ENCODE peak calls at places on chromosomes 5 and 9, in four cellular contexts. One of them, this sample, is unnamed.

GRCh38 chr9:84068872-84069271 is 88.3 kb downstream of the RMI1 start:
- DNase-seq in colonic mucosa: no peak
- DNase-seq in tibial artery: no peak
- DNase-seq in fibroblast of the aortic adventitia: no peak
- DNase-seq in this sample: no peak

GRCh38 chr9:2809692-2810423 is 34.0 kb downstream of the PUM3 start:
- DNase-seq in colonic mucosa: no peak
- DNase-seq in fibroblast of the aortic adventitia: peak; percentile 100
- DNase-seq in tibial artery: no peak
- DNase-seq in this sample: no peak

GRCh38 chr5:132815454-132815853 is 2.4 kb downstream of the SOWAHA start:
- DNase-seq in colonic mucosa: no peak
- DNase-seq in fibroblast of the aortic adventitia: peak; percentile 36
- DNase-seq in tibial artery: no peak
- DNase-seq in this sample: no peak

GRCh38 chr9:124781967-124782660 is 5.2 kb downstream of the OLFML2A start:
- DNase-seq in fibroblast of the aortic adventitia: no peak
- DNase-seq in tibial artery: no peak
- DNase-seq in colonic mucosa: no peak
- DNase-seq in this sample: no peak

GRCh38 chr9:92290785-92291429 is 2.6 kb downstream of the IARS1 start:
- DNase-seq in fibroblast of the aortic adventitia: no peak
- DNase-seq in colonic mucosa: no peak
- DNase-seq in tibial artery: no peak
- DNase-seq in this sample: no peak

GRCh38 chr9:119963258-119963797 is 594.1 kb upstream of the BRINP1 start:
- DNase-seq in tibial artery: no peak
- DNase-seq in fibroblast of the aortic adventitia: peak; percentile 65
- DNase-seq in colonic mucosa: no peak
- DNase-seq in this sample: no peak

GRCh38 chr5:158462349-158463114 is 603.6 kb upstream of the CLINT1 start:
- DNase-seq in tibial artery: no peak
- DNase-seq in colonic mucosa: no peak
- DNase-seq in fibroblast of the aortic adventitia: no peak
- DNase-seq in this sample: no peak

GRCh38 chr5:135553688-135554462 is 18.1 kb upstream of the NEUROG1 start:
- DNase-seq in colonic mucosa: peak; percentile 60
- DNase-seq in fibroblast of the aortic adventitia: peak; percentile 17
- DNase-seq in tibial artery: no peak
- DNase-seq in this sample: no peak

GRCh38 chr9:95055337-95055850 is 262.1 kb downstream of the FANCC start:
- DNase-seq in tibial artery: no peak
- DNase-seq in fibroblast of the aortic adventitia: no peak
- DNase-seq in colonic mucosa: no peak
- DNase-seq in this sample: no peak

GRCh38 chr9:130444565-130445221 is at the start of gene ASS1:
- DNase-seq in tibial artery: peak; percentile 55
- DNase-seq in colonic mucosa: peak; percentile 91
- DNase-seq in fibroblast of the aortic adventitia: no peak
- DNase-seq in this sample: no peak

GRCh38 chr5:142857405-142857804 is 87.2 kb downstream of the ARHGAP26 start:
- DNase-seq in colonic mucosa: no peak
- DNase-seq in tibial artery: no peak
- DNase-seq in fibroblast of the aortic adventitia: no peak
- DNase-seq in this sample: no peak

GRCh38 chr9:7340451-7340850 is 459.1 kb downstream of the DMAC1 start:
- DNase-seq in colonic mucosa: no peak
- DNase-seq in tibial artery: no peak
- DNase-seq in fibroblast of the aortic adventitia: no peak
- DNase-seq in this sample: no peak

GRCh38 chr5:17024686-17025180 is 88.6 kb upstream of the MYO10 start:
- DNase-seq in tibial artery: no peak
- DNase-seq in colonic mucosa: no peak
- DNase-seq in fibroblast of the aortic adventitia: no peak
- DNase-seq in this sample: no peak

GRCh38 chr5:35518104-35518503 is 99.6 kb upstream of the SPEF2 start:
- DNase-seq in tibial artery: peak; percentile 22
- DNase-seq in fibroblast of the aortic adventitia: no peak
- DNase-seq in colonic mucosa: no peak
- DNase-seq in this sample: peak; percentile 55

GRCh38 chr9:136385015-136385414 is 11.5 kb upstream of the CARD9 start:
- DNase-seq in fibroblast of the aortic adventitia: no peak
- DNase-seq in tibial artery: no peak
- DNase-seq in colonic mucosa: no peak
- DNase-seq in this sample: no peak

GRCh38 chr9:97310896-97311295 is 3.4 kb downstream of the CCDC180 start:
- DNase-seq in fibroblast of the aortic adventitia: no peak
- DNase-seq in tibial artery: no peak
- DNase-seq in colonic mucosa: no peak
- DNase-seq in this sample: no peak

GRCh38 chr5:146993876-146994530 is 115.4 kb upstream of the PPP2R2B start:
- DNase-seq in colonic mucosa: no peak
- DNase-seq in tibial artery: no peak
- DNase-seq in fibroblast of the aortic adventitia: no peak
- DNase-seq in this sample: no peak

GRCh38 chr5:115626444-115626823 is 598 bp upstream of the TMED7 start:
- DNase-seq in tibial artery: no peak
- DNase-seq in fibroblast of the aortic adventitia: peak; percentile 65
- DNase-seq in colonic mucosa: no peak
- DNase-seq in this sample: no peak

GRCh38 chr9:89478821-89479668 is 18.9 kb downstream of the SEMA4D start:
- DNase-seq in colonic mucosa: no peak
- DNase-seq in tibial artery: no peak
- DNase-seq in fibroblast of the aortic adventitia: no peak
- DNase-seq in this sample: no peak

GRCh38 chr5:20683241-20683940 is 695.4 kb upstream of the CDH18 start:
- DNase-seq in tibial artery: no peak
- DNase-seq in colonic mucosa: no peak
- DNase-seq in fibroblast of the aortic adventitia: no peak
- DNase-seq in this sample: no peak

GRCh38 chr9:104879555-104880318 is 48.2 kb downstream of the ABCA1 start:
- DNase-seq in colonic mucosa: no peak
- DNase-seq in fibroblast of the aortic adventitia: peak; percentile 97
- DNase-seq in tibial artery: no peak
- DNase-seq in this sample: no peak

GRCh38 chr9:114000671-114001409 is 77.3 kb downstream of the AMBP start:
- DNase-seq in colonic mucosa: peak; percentile 13
- DNase-seq in fibroblast of the aortic adventitia: peak; percentile 17
- DNase-seq in tibial artery: no peak
- DNase-seq in this sample: no peak

GRCh38 chr9:89022071-89022721 is 30.9 kb downstream of the S1PR3 start:
- DNase-seq in fibroblast of the aortic adventitia: peak; percentile 94
- DNase-seq in tibial artery: no peak
- DNase-seq in colonic mucosa: no peak
- DNase-seq in this sample: no peak

GRCh38 chr5:14838396-14839319 is 32.9 kb downstream of the ANKH start:
- DNase-seq in fibroblast of the aortic adventitia: no peak
- DNase-seq in colonic mucosa: no peak
- DNase-seq in tibial artery: no peak
- DNase-seq in this sample: no peak

GRCh38 chr5:145718956-145719355 is 116.2 kb downstream of the PRELID2 start:
- DNase-seq in fibroblast of the aortic adventitia: peak; percentile 62
- DNase-seq in tibial artery: no peak
- DNase-seq in colonic mucosa: no peak
- DNase-seq in this sample: no peak

GRCh38 chr5:156473271-156473935 is 146.4 kb downstream of the SGCD start:
- DNase-seq in colonic mucosa: no peak
- DNase-seq in tibial artery: no peak
- DNase-seq in fibroblast of the aortic adventitia: peak; percentile 39
- DNase-seq in this sample: no peak

GRCh38 chr5:172688735-172689572 is 47.9 kb downstream of the NEURL1B start:
- DNase-seq in colonic mucosa: peak; percentile 69
- DNase-seq in fibroblast of the aortic adventitia: peak; percentile 65
- DNase-seq in tibial artery: peak; percentile 39
- DNase-seq in this sample: peak; percentile 24

GRCh38 chr5:143673676-143674468 is 138.1 kb upstream of the HMHB1 start:
- DNase-seq in colonic mucosa: no peak
- DNase-seq in tibial artery: no peak
- DNase-seq in fibroblast of the aortic adventitia: no peak
- DNase-seq in this sample: no peak

GRCh38 chr5:19462019-19462418 is 526.0 kb downstream of the CDH18 start:
- DNase-seq in colonic mucosa: no peak
- DNase-seq in tibial artery: no peak
- DNase-seq in fibroblast of the aortic adventitia: no peak
- DNase-seq in this sample: no peak

GRCh38 chr9:79574166-79574565 is 2.4 kb downstream of the TLE4 start:
- DNase-seq in fibroblast of the aortic adventitia: no peak
- DNase-seq in tibial artery: no peak
- DNase-seq in colonic mucosa: no peak
- DNase-seq in this sample: no peak

GRCh38 chr5:2156358-2157059 is 273.8 kb upstream of the IRX4 start:
- DNase-seq in fibroblast of the aortic adventitia: no peak
- DNase-seq in colonic mucosa: no peak
- DNase-seq in tibial artery: no peak
- DNase-seq in this sample: no peak

GRCh38 chr5:113451797-113452196 is 17.0 kb upstream of the TSSK1B start:
- DNase-seq in colonic mucosa: no peak
- DNase-seq in fibroblast of the aortic adventitia: peak; percentile 46
- DNase-seq in tibial artery: no peak
- DNase-seq in this sample: no peak

GRCh38 chr5:148748702-148749101 is 77.7 kb upstream of the ADRB2 start:
- DNase-seq in fibroblast of the aortic adventitia: no peak
- DNase-seq in colonic mucosa: no peak
- DNase-seq in tibial artery: no peak
- DNase-seq in this sample: no peak

GRCh38 chr9:87546704-87547103 is 49.0 kb downstream of the DAPK1 start:
- DNase-seq in fibroblast of the aortic adventitia: peak; percentile 36
- DNase-seq in colonic mucosa: no peak
- DNase-seq in tibial artery: no peak
- DNase-seq in this sample: no peak

GRCh38 chr5:68319316-68320093 is 103.9 kb downstream of the PIK3R1 start:
- DNase-seq in fibroblast of the aortic adventitia: peak; percentile 36
- DNase-seq in colonic mucosa: no peak
- DNase-seq in tibial artery: no peak
- DNase-seq in this sample: no peak

GRCh38 chr9:102778756-102779155 is 216.4 kb upstream of the CYLC2 start:
- DNase-seq in colonic mucosa: no peak
- DNase-seq in fibroblast of the aortic adventitia: no peak
- DNase-seq in tibial artery: no peak
- DNase-seq in this sample: no peak

GRCh38 chr9:72585737-72586136 is 64.3 kb downstream of the TMC1 start:
- DNase-seq in fibroblast of the aortic adventitia: peak; percentile 60
- DNase-seq in colonic mucosa: no peak
- DNase-seq in tibial artery: no peak
- DNase-seq in this sample: no peak

GRCh38 chr5:158658439-158659230 is 441.1 kb downstream of the EBF1 start:
- DNase-seq in tibial artery: no peak
- DNase-seq in fibroblast of the aortic adventitia: peak; percentile 56
- DNase-seq in colonic mucosa: no peak
- DNase-seq in this sample: no peak

GRCh38 chr9:123927625-123928308 is 2.2 kb downstream of the DENND1A start:
- DNase-seq in colonic mucosa: peak; percentile 52
- DNase-seq in fibroblast of the aortic adventitia: peak; percentile 74
- DNase-seq in tibial artery: no peak
- DNase-seq in this sample: peak; percentile 59

DNA sequence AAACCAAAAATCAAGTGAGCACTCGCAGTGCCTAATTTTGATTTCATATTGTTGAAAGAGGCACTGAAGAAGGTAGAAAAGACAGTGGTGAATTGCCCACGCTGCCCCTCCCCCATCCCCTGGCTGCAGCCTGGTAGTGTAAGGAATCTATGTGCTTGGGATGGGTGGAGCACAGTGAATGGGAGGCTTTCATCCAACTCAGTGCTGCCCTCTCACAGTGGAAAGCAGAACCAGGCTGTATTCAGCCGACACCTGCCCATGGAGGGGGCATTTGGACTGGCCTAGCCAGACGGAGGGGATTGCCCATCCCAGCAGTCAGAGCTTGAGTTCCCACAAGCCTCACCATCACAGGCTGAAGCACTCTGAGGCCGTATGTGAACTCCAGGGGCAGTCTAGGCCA is 800.4 kb upstream of the DMAC1 start:
- DNase-seq in fibroblast of the aortic adventitia: no peak
- DNase-seq in colonic mucosa: no peak
- DNase-seq in tibial artery: no peak
- DNase-seq in this sample: no peak
- TF ChIP-seq CTCF in fibroblast of the aortic adventitia: no peak
- TF ChIP-seq CTCF in colonic mucosa: no peak
- TF ChIP-seq CTCF in tibial artery: no peak
- TF ChIP-seq CTCF in this sample: no peak

GRCh38 chr9:37650299-37650872 is 368 bp upstream of the FRMPD1 start:
- DNase-seq in tibial artery: no peak
- DNase-seq in fibroblast of the aortic adventitia: no peak
- DNase-seq in colonic mucosa: no peak
- DNase-seq in this sample: no peak
- H3K4me3 ChIP-seq in tibial artery: peak overlapping the region; percentile 65
- H3K4me3 ChIP-seq in fibroblast of the aortic adventitia: peak overlapping the region; percentile 28
- H3K4me3 ChIP-seq in colonic mucosa: peak overlapping the region; percentile 15
- H3K4me3 ChIP-seq in this sample: no peak overlapping the region

GRCh38 chr5:164672190-164672589 is 1166.8 kb downstream of the MAT2B start:
- DNase-seq in fibroblast of the aortic adventitia: no peak
- DNase-seq in colonic mucosa: no peak
- DNase-seq in tibial artery: no peak
- DNase-seq in this sample: no peak

DNA sequence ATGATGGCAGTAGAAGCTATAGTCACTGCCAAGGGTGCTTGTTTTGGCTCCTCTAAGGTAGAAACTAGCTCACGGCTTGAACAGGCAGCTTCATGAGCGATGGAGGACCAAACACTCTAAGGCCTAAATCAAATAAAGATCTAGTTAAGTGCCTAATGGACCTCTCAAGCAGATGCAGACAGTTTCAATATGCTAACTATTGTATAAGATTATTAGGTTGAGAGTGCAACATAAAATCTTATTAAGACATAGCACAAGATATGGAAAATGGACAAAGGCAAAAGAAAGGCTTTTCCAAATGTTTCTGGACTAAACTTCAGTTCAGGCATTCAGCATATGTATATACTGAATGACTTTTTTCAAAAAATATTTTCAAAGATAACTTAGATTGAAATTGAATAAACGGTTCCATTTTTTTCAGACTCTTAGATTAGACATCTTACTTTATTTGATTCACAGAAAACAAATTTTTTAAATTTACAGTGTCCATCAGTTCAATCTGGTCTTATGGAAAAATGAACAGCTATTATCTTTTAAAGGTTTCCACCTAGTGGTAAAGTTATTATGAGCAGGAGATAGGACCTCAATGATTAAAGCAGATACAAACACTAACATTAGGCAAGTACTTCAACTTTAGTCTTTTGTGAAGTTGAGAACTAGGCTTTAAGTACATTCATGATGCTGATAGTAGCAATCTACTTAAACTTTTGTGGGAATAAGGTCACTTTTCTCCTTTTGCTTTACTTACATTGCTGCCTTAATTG is 1167.7 kb downstream of the MAT2B start:
- DNase-seq in colonic mucosa: no peak
- DNase-seq in tibial artery: no peak
- DNase-seq in fibroblast of the aortic adventitia: peak; percentile 32
- DNase-seq in this sample: no peak
- TF ChIP-seq CTCF in colonic mucosa: no peak
- TF ChIP-seq CTCF in tibial artery: no peak
- TF ChIP-seq CTCF in fibroblast of the aortic adventitia: peak; percentile 29
- TF ChIP-seq CTCF in this sample: peak; percentile 16

GRCh38 chr5:3709724-3710348 is 114.2 kb downstream of the IRX1 start:
- DNase-seq in tibial artery: no peak
- DNase-seq in fibroblast of the aortic adventitia: no peak
- DNase-seq in colonic mucosa: no peak
- DNase-seq in this sample: no peak
- H3K4me3 ChIP-seq in tibial artery: no peak overlapping the region
- H3K4me3 ChIP-seq in fibroblast of the aortic adventitia: no peak overlapping the region
- H3K4me3 ChIP-seq in colonic mucosa: no peak overlapping the region
- H3K4me3 ChIP-seq in this sample: no peak overlapping the region